ENCODE peak calls at places on chromosomes 4 and X, in six cellular contexts. U, H, S, N, D and E are unnamed samples.

GRCh38 chrX:136431625-136432024 is 56.1 kb upstream of the BRS3 start:
- DNase-seq in U (no peak), H (no peak), S (no peak), N (no peak), D (no peak), E (no peak)

GRCh38 chrX:17967888-17968287 is 106.8 kb upstream of the RAI2 start:
- DNase-seq in U (no peak), H (no peak), S (no peak), N (no peak), D (no peak), E (no peak)

GRCh38 chrX:57104921-57105398 is 16.4 kb downstream of the SPIN2B start:
- DNase-seq in U (no peak), H (no peak), S (no peak), N (no peak), D (no peak), E (no peak)

GRCh38 chr4:159443975-159444374 is 341.1 kb downstream of the RAPGEF2 start:
- DNase-seq in U (no peak), H (no peak), S (no peak), N (peak; percentile 77), D (no peak), E (no peak)

GRCh38 chrX:139720136-139720535 is 12.2 kb upstream of the MCF2 start:
- DNase-seq in U (peak; percentile 4), H (peak; percentile 30), S (no peak), N (peak; percentile 68), D (no peak), E (no peak)

GRCh38 chr4:1544861-1545275 is 138.6 kb upstream of the NKX1-1 start:
- DNase-seq in U (peak; percentile 28), H (no peak), S (no peak), N (no peak), D (no peak), E (no peak)

GRCh38 chr4:23966720-23967119 is 76.9 kb upstream of the PPARGC1A start:
- DNase-seq in U (no peak), H (peak; percentile 20), S (no peak), N (no peak), D (no peak), E (peak; percentile 35)

GRCh38 chrX:574830-575229 is 55.8 kb upstream of the SHOX start:
- DNase-seq in U (no peak), H (no peak), S (no peak), N (no peak), D (no peak), E (no peak)

GRCh38 chr4:115688961-115689360 is 575.5 kb upstream of the NDST4 start:
- DNase-seq in U (no peak), H (no peak), S (no peak), N (no peak), D (no peak), E (no peak)

GRCh38 chrX:50723006-50723405 is 91.0 kb downstream of the SHROOM4 start:
- DNase-seq in U (no peak), H (no peak), S (no peak), N (no peak), D (no peak), E (no peak)

GRCh38 chr4:158130204-158130603 is 42.6 kb downstream of the GASK1B start:
- DNase-seq in U (no peak), H (no peak), S (no peak), N (no peak), D (no peak), E (no peak)

GRCh38 chr4:8324640-8325239 is 55.2 kb downstream of the HTRA3 start:
- DNase-seq in U (no peak), H (no peak), S (no peak), N (peak; percentile 25), D (no peak), E (no peak)

GRCh38 chr4:181224826-181225225 is 1018.4 kb upstream of the TENM3 start:
- DNase-seq in U (no peak), H (no peak), S (no peak), N (no peak), D (no peak), E (no peak)

GRCh38 chrX:2824886-2825285 is 3.8 kb upstream of the GYG2 start:
- DNase-seq in U (no peak), H (no peak), S (no peak), N (no peak), D (no peak), E (no peak)

GRCh38 chrX:23435575-23435974 is 100.9 kb downstream of the PTCHD1 start:
- DNase-seq in U (no peak), H (no peak), S (no peak), N (no peak), D (no peak), E (no peak)

GRCh38 chr4:153242848-153243324 is 38.6 kb downstream of the TRIM2 start:
- DNase-seq in U (no peak), H (no peak), S (no peak), N (no peak), D (no peak), E (no peak)

GRCh38 chrX:45472968-45473367 is 272.3 kb upstream of the DIPK2B start:
- DNase-seq in U (no peak), H (no peak), S (no peak), N (peak; percentile 68), D (no peak), E (no peak)

GRCh38 chr4:124030038-124030638 is 633.5 kb downstream of the SPRY1 start:
- DNase-seq in U (no peak), H (no peak), S (no peak), N (no peak), D (no peak), E (no peak)

GRCh38 chrX:107389726-107390125 is 59.7 kb upstream of the FRMPD3 start:
- DNase-seq in U (no peak), H (no peak), S (no peak), N (no peak), D (no peak), E (no peak)

GRCh38 chr4:121358473-121358872 is 22.3 kb downstream of the QRFPR start:
- DNase-seq in U (no peak), H (no peak), S (no peak), N (peak; percentile 23), D (no peak), E (no peak)

GRCh38 chrX:134444681-134445080 is 15.3 kb upstream of the HPRT1 start:
- DNase-seq in U (no peak), H (no peak), S (no peak), N (no peak), D (no peak), E (no peak)

GRCh38 chrX:154457491-154458115 is 478 bp upstream of the PLXNA3 start:
- DNase-seq in U (no peak), H (no peak), S (peak; percentile 88), N (no peak), D (no peak), E (peak; percentile 62)

GRCh38 chrX:105331244-105331643 is 110.8 kb upstream of the TEX13A start:
- DNase-seq in U (no peak), H (no peak), S (no peak), N (peak; percentile 52), D (no peak), E (no peak)

GRCh38 chr4:3317011-3317655 is 24.3 kb downstream of the RGS12 start:
- DNase-seq in U (no peak), H (no peak), S (no peak), N (no peak), D (no peak), E (no peak)

GRCh38 chr4:134691915-134692314 is 490.3 kb upstream of the PABPC4L start:
- DNase-seq in U (no peak), H (no peak), S (no peak), N (no peak), D (no peak), E (no peak)
- TF ChIP-seq BHLHE40 in U (no peak), H (no peak), S (no peak), N (no peak), D (no peak), E (no peak)

GRCh38 chr4:86356831-86357230 is 3.0 kb downstream of the MAPK10 start:
- DNase-seq in U (no peak), H (no peak), S (no peak), N (no peak), D (no peak), E (no peak)

GRCh38 chr4:86359944-86360478 is at the start of gene MAPK10:
- DNase-seq in U (no peak), H (no peak), S (no peak), N (peak; percentile 88), D (peak; percentile 62), E (no peak)

GRCh38 chr4:86356425-86356824 is 3.4 kb downstream of the MAPK10 start:
- DNase-seq in U (no peak), H (no peak), S (no peak), N (no peak), D (no peak), E (no peak)

GRCh38 chr4:86358176-86358701 is 1.6 kb downstream of the MAPK10 start:
- DNase-seq in U (no peak), H (no peak), S (no peak), N (peak; percentile 47), D (no peak), E (no peak)

GRCh38 chr4:86357608-86358007 is 2.2 kb downstream of the MAPK10 start:
- DNase-seq in U (no peak), H (no peak), S (no peak), N (no peak), D (no peak), E (no peak)
- TF ChIP-seq BHLHE40 in U (no peak), H (no peak), S (no peak), N (no peak), D (no peak), E (no peak)

DNA sequence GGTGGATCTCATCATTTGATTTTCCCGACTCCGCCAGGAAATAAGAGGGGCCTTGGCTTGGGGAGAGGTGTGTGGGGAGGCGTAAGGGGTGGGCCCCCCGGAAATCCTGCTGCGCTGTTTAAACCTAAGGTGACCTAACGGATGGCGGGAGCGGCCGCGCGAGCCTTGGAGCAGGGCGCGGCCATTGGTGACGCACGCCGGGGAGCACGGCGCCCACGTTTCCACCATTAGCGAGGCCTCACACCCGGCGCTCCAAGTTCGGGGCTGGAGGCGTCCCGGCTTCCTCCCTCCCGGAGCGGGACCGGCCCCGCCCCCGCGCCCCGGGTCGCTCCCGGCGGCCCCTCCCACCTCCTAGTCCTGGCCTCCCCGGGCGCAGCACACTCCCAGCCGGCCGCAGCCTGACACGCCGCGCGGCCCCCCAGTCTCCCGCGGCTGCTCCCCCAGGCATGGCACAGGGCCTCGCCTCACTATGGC is at the start of gene SMS:
- DNase-seq in U (peak; percentile 62), H (peak; percentile 32), S (peak; percentile 85), N (peak; percentile 75), D (no peak), E (peak; percentile 56)
- TF ChIP-seq BHLHE40 in U (no peak), H (no peak), S (peak; percentile 40), N (peak; percentile 29), D (no peak), E (no peak)

GRCh38 chr4:48112017-48112667 is 21.9 kb downstream of the TXK start:
- DNase-seq in U (no peak), H (no peak), S (no peak), N (peak; percentile 45), D (no peak), E (no peak)

GRCh38 chr4:48105230-48105629 is 28.8 kb downstream of the TXK start:
- DNase-seq in U (no peak), H (no peak), S (no peak), N (no peak), D (no peak), E (no peak)

GRCh38 chr4:48110452-48110978 is 23.5 kb downstream of the TXK start:
- DNase-seq in U (no peak), H (no peak), S (no peak), N (no peak), D (no peak), E (no peak)

GRCh38 chr4:48108309-48109073 is 25.6 kb downstream of the TXK start:
- DNase-seq in U (no peak), H (no peak), S (no peak), N (no peak), D (no peak), E (no peak)

GRCh38 chr4:48109413-48110263 is 24.4 kb downstream of the TXK start:
- DNase-seq in U (peak; percentile 33), H (peak; percentile 62), S (no peak), N (peak; percentile 40), D (no peak), E (peak; percentile 15)
- TF ChIP-seq BHLHE40 in U (no peak), H (no peak), S (no peak), N (no peak), D (no peak), E (no peak)